ENCODE peak calls at places on chromosome 9, in ten cellular contexts. U is Peyer's patch, G is mesenchymal stem cell, B is stomach, A is left ventricle myocardium inferior, Q is endodermal cell, S is Karpas-422, W is IMR-90, D is psoas muscle, N is cardiac muscle cell. P is an unnamed sample. For H3K27me3, the result is how much of the 10 kb centered on the place peaks cover.

GRCh38 chr9:121631978-121632418 is 19.4 kb upstream of the DAB2IP start:
- DNase-seq in D (no peak), W (no peak), S (no peak), Q (no peak), N (no peak), G (no peak), B (no peak), U (no peak), A (no peak), P (no peak)

GRCh38 chr9:14783358-14783757 is 60.8 kb upstream of the CER1 start:
- DNase-seq in A (no peak), S (no peak), B (no peak), D (no peak), N (no peak), Q (no peak), W (no peak), U (no peak), G (no peak), P (no peak)

GRCh38 chr9:135343733-135344522 is 135.7 kb upstream of the PPP1R26 start:
- DNase-seq in W (peak), G (no peak), D (peak), U (peak), S (peak), Q (peak), A (peak), B (peak), N (peak), P (peak)

GRCh38 chr9:125370786-125371185 is 109.2 kb downstream of the GAPVD1 start:
- DNase-seq in A (no peak), G (no peak), S (no peak), B (no peak), D (no peak), W (no peak), U (no peak), Q (no peak), N (no peak), P (no peak)

GRCh38 chr9:136024696-136025316 is 63.6 kb upstream of the UBAC1 start:
- DNase-seq in D (no peak), N (no peak), W (no peak), A (peak), U (no peak), G (no peak), Q (peak), B (no peak), S (no peak), P (no peak)

GRCh38 chr9:68998344-68998743 is 15.6 kb downstream of the PRKACG start:
- DNase-seq in U (no peak), B (no peak), D (no peak), Q (no peak), S (no peak), G (peak), W (no peak), A (no peak), N (no peak), P (no peak)

GRCh38 chr9:89606049-89606481 is 1.3 kb downstream of the GADD45G start:
- DNase-seq in D (peak), Q (peak), W (peak), N (peak), A (peak), U (peak), G (peak), S (no peak), B (peak), P (no peak)

GRCh38 chr9:14960881-14961280 is 50.7 kb upstream of the FREM1 start:
- DNase-seq in W (no peak), S (no peak), Q (no peak), D (no peak), B (no peak), U (no peak), A (no peak), G (no peak), N (no peak), P (no peak)

GRCh38 chr9:136011703-136012496 is 50.7 kb upstream of the UBAC1 start:
- DNase-seq in B (peak), U (no peak), N (peak), Q (peak), D (peak), S (no peak), A (peak), W (peak), G (peak), P (no peak)

GRCh38 chr9:123432331-123433236 is 76.6 kb downstream of the CRB2 start:
- DNase-seq in N (no peak), B (peak), A (no peak), Q (no peak), S (no peak), D (no peak), W (no peak), G (no peak), U (no peak), P (no peak)

GRCh38 chr9:137606734-137607138 is 1.2 kb downstream of the ARRDC1 start:
- DNase-seq in S (no peak), D (no peak), W (no peak), Q (peak), G (no peak), B (peak), U (peak), A (no peak), N (no peak), P (peak)

GRCh38 chr9:105833271-105833975 is 139.1 kb downstream of the TMEM38B start:
- DNase-seq in U (no peak), N (no peak), B (no peak), D (no peak), Q (no peak), S (no peak), W (peak), A (no peak), G (no peak), P (no peak)

GRCh38 chr9:94826644-94827410 is 100.3 kb downstream of the AOPEP start:
- DNase-seq in G (no peak), W (no peak), N (no peak), U (no peak), A (no peak), Q (peak), D (no peak), S (no peak), B (no peak), P (no peak)

GRCh38 chr9:69877852-69878507 is 57.4 kb downstream of the CFAP95 start:
- DNase-seq in Q (no peak), S (peak), D (no peak), N (peak), G (peak), A (no peak), B (no peak), W (peak), U (no peak), P (no peak)

GRCh38 chr9:89374176-89374575 is 55.9 kb downstream of the SECISBP2 start:
- DNase-seq in G (peak), U (no peak), B (no peak), S (no peak), W (peak), N (no peak), Q (no peak), D (no peak), A (no peak), P (no peak)

GRCh38 chr9:96649620-96650323 is 5.3 kb downstream of the PRXL2C start:
- DNase-seq in A (no peak), W (no peak), N (no peak), D (no peak), U (no peak), Q (peak), G (no peak), B (no peak), S (no peak), P (no peak)

GRCh38 chr9:137611623-137612609 is 6.4 kb downstream of the ARRDC1 start:
- DNase-seq in W (peak), D (peak), S (peak), U (peak), N (no peak), A (no peak), B (peak), G (peak), Q (peak), P (no peak)

GRCh38 chr9:3329361-3329760 is 196.4 kb downstream of the RFX3 start:
- DNase-seq in G (no peak), U (no peak), N (no peak), Q (no peak), B (no peak), A (no peak), S (no peak), W (peak), D (no peak), P (no peak)

GRCh38 chr9:14768561-14769234 is 46.2 kb upstream of the CER1 start:
- DNase-seq in B (no peak), U (no peak), Q (peak), A (no peak), G (peak), D (no peak), W (peak), N (peak), S (peak), P (no peak)

GRCh38 chr9:98323051-98323830 is 67.8 kb upstream of the TBC1D2 start:
- DNase-seq in N (no peak), A (no peak), D (no peak), S (no peak), Q (peak), B (no peak), G (no peak), U (no peak), W (no peak), P (no peak)

GRCh38 chr9:976258-976804 is at the start of gene DMRT3:
- DNase-seq in B (no peak), D (no peak), A (no peak), Q (peak), N (peak), S (no peak), G (no peak), U (no peak), W (no peak), P (no peak)

GRCh38 chr9:137880160-137880975 is 2.8 kb downstream of the CACNA1B start:
- DNase-seq in Q (no peak), N (no peak), W (no peak), G (no peak), U (peak), S (no peak), D (no peak), A (no peak), B (no peak), P (no peak)

GRCh38 chr9:3677541-3677940 is 151.7 kb upstream of the RFX3 start:
- DNase-seq in U (no peak), S (no peak), Q (no peak), B (no peak), D (no peak), N (no peak), W (no peak), G (no peak), A (no peak), P (no peak)

GRCh38 chr9:12684923-12685468 is 8.2 kb upstream of the TYRP1 start:
- DNase-seq in S (no peak), B (no peak), W (peak), U (no peak), Q (no peak), A (no peak), N (no peak), D (no peak), G (peak), P (no peak)

GRCh38 chr9:33081128-33081851 is 4.8 kb upstream of the SMU1 start:
- DNase-seq in G (peak), A (peak), W (peak), D (peak), B (peak), U (no peak), N (peak), Q (peak), S (peak), P (peak)

GRCh38 chr9:69324549-69325401 is at the start of gene ENTREP1:
- DNase-seq in U (peak), D (peak), S (no peak), N (peak), G (peak), W (no peak), Q (peak), A (peak), B (peak), P (no peak)

GRCh38 chr9:34809504-34810186 is 99.7 kb upstream of the CCL21 start:
- DNase-seq in G (peak), U (no peak), A (no peak), N (peak), D (no peak), S (no peak), Q (peak), W (peak), B (no peak), P (no peak)
- H3K4me3 ChIP-seq in G (no peak), U (no peak), A (peak), N (no peak), D (peak), S (no peak), Q (no peak), W (no peak), B (peak), P (no peak)

GRCh38 chr9:110545705-110546104 is 33.8 kb downstream of the SVEP1 start:
- DNase-seq in Q (no peak), S (no peak), N (no peak), A (no peak), U (no peak), D (no peak), G (peak), W (peak), B (no peak), P (no peak)
- H3K27me3 ChIP-seq in Q (under half), S (under half), N (under half), A (under half), U (under half), D (under half), G (under half), W (under half), B (under half), P (under half)

GRCh38 chr9:37992924-37993349 is 76.1 kb downstream of the SHB start:
- DNase-seq in A (no peak), B (no peak), N (no peak), G (no peak), W (no peak), D (no peak), U (peak), S (no peak), Q (no peak), P (no peak)
- H3K27ac ChIP-seq in A (peak), B (no peak), N (peak), G (no peak), W (no peak), D (no peak), U (peak), S (no peak), Q (no peak), P (no peak)

GRCh38 chr9:134240371-134240770 is 76.0 kb upstream of the RNU6ATAC start:
- DNase-seq in W (no peak), D (no peak), A (no peak), U (no peak), N (no peak), B (no peak), Q (no peak), S (no peak), G (no peak), P (no peak)

GRCh38 chr9:134245179-134245578 is 80.8 kb upstream of the RNU6ATAC start:
- DNase-seq in S (no peak), D (no peak), W (no peak), B (no peak), G (no peak), A (no peak), U (no peak), Q (no peak), N (no peak), P (no peak)

GRCh38 chr9:134239939-134240338 is 75.6 kb upstream of the RNU6ATAC start:
- DNase-seq in N (no peak), A (no peak), U (no peak), D (no peak), S (no peak), B (no peak), W (no peak), Q (no peak), G (no peak), P (no peak)

GRCh38 chr9:134242706-134243105 is 78.3 kb upstream of the RNU6ATAC start:
- DNase-seq in B (no peak), S (no peak), W (no peak), Q (no peak), N (no peak), G (no peak), A (no peak), U (no peak), D (no peak), P (no peak)

DNA sequence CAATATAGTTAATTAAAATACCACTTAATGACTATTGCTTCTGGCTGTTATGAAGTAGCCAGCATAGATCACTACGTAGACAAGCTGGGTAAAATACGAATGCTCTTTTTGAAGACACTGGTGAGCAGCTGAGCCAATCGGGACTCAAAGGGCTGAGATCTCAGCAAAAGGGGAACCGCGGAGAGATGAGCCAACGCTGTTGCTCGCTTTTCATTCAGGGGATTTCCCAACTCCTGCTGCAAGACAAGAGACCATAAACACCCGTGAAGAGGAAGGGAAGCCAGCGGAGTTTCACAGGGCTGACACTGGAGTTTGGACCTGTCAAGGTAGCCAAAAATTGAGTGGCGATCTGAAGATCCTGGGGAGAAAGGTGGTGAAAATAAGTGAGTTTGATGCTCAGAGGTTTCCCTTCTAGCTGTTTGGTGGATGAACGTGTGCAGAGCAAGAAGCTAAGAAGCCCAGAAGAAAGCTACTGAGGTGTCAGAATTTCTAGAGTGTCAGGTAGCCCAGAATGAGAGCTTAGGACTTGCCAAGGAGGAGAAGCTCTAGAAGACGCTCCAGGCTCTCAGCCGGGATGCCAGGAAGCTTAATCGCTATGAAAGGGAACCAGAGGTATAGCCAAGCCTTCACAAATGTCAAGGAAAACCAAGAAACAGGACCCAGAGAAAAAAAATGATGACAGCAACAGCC is 79.6 kb upstream of the RNU6ATAC start:
- DNase-seq in A (no peak), W (peak), D (no peak), G (peak), Q (no peak), U (no peak), S (no peak), B (peak), N (no peak), P (no peak)
- H3K4me3 ChIP-seq in A (no peak), W (no peak), D (no peak), G (no peak), Q (no peak), U (no peak), S (no peak), B (no peak), N (no peak), P (peak)

P was measured in CD8-positive, alpha-beta memory T cell.